ENCODE peak calls at places on chromosomes 13 and 19, in four cellular contexts. H is T-helper 9 cell, G is substantia nigra, L is HCEC 1CT. C is an unnamed sample.

GRCh38 chr13:106376411-106377112 is 158.9 kb downstream of the EFNB2 start:
- DNase-seq in H (no peak), G (no peak), L (peak; percentile 72), C (no peak)

GRCh38 chr13:66560991-66561390 is 669.1 kb downstream of the PCDH9 start:
- DNase-seq in H (no peak), G (no peak), L (no peak), C (no peak)

GRCh38 chr13:45451282-45451681 is 13.5 kb upstream of the COG3 start:
- DNase-seq in H (no peak), G (no peak), L (no peak), C (no peak)

GRCh38 chr13:112768795-112769411 is 79.1 kb downstream of the ATP11A start:
- DNase-seq in H (no peak), G (no peak), L (no peak), C (peak; percentile 85)

GRCh38 chr13:67296511-67296910 is 66.4 kb upstream of the PCDH9 start:
- DNase-seq in H (no peak), G (no peak), L (peak; percentile 71), C (no peak)

GRCh38 chr13:95982144-95982543 is 71.1 kb downstream of the UGGT2 start:
- DNase-seq in H (no peak), G (no peak), L (no peak), C (no peak)

GRCh38 chr19:51783373-51783772 is 11.6 kb upstream of the FPR3 start:
- DNase-seq in H (no peak), G (no peak), L (no peak), C (no peak)

GRCh38 chr13:97659602-97660001 is 225.6 kb downstream of the RAP2A start:
- DNase-seq in H (no peak), G (peak; percentile 30), L (no peak), C (no peak)

GRCh38 chr19:10927691-10928562 is 512 bp downstream of the YIPF2 start:
- DNase-seq in H (no peak), G (no peak), L (no peak), C (no peak)

GRCh38 chr13:76854894-76855293 is 31.3 kb downstream of the KCTD12 start:
- DNase-seq in H (no peak), G (no peak), L (peak; percentile 20), C (no peak)

GRCh38 chr13:64314286-64314685 is 2898.6 kb upstream of the PCDH20 start:
- DNase-seq in H (no peak), G (no peak), L (no peak), C (no peak)

GRCh38 chr19:27962260-27962659 is 1250.7 kb downstream of the UQCRFS1 start:
- DNase-seq in H (no peak), G (no peak), L (no peak), C (no peak)

GRCh38 chr19:37997911-37998344 is 90.9 kb downstream of the SIPA1L3 start:
- DNase-seq in H (no peak), G (no peak), L (peak; percentile 95), C (no peak)

GRCh38 chr13:51729853-51730553 is 74.0 kb downstream of the DHRS12 start:
- DNase-seq in H (no peak), G (no peak), L (peak; percentile 74), C (no peak)

GRCh38 chr13:73230714-73231113 is 171.9 kb downstream of the KLF5 start:
- DNase-seq in H (no peak), G (no peak), L (peak; percentile 18), C (no peak)

GRCh38 chr13:99087954-99088491 is 110.2 kb upstream of the DOCK9 start:
- DNase-seq in H (peak; percentile 20), G (no peak), L (peak; percentile 6), C (no peak)